ENCODE peak calls at places on chromosomes 16 and 17, in four cellular contexts. One of them, this sample, is unnamed.

GRCh38 chr16:28317040-28317880 is 24.9 kb downstream of the SBK1 start:
- DNase-seq in HEK293T: peak
- DNase-seq in ACHN: peak
- DNase-seq in ecto neural progenitor cell: peak
- DNase-seq in this sample: peak

GRCh38 chr17:80847506-80848230 is 144.0 kb upstream of the CHMP6 start:
- DNase-seq in ACHN: no peak
- DNase-seq in ecto neural progenitor cell: no peak
- DNase-seq in HEK293T: no peak
- DNase-seq in this sample: no peak

GRCh38 chr17:21263351-21263750 is 10.1 kb upstream of the NATD1 start:
- DNase-seq in ecto neural progenitor cell: no peak
- DNase-seq in ACHN: peak
- DNase-seq in HEK293T: no peak
- DNase-seq in this sample: peak

GRCh38 chr17:35171834-35172233 is 22.4 kb downstream of the SLC35G3 start:
- DNase-seq in ACHN: no peak
- DNase-seq in HEK293T: no peak
- DNase-seq in ecto neural progenitor cell: no peak
- DNase-seq in this sample: no peak

GRCh38 chr16:8822403-8822802 is 24.8 kb downstream of the PMM2 start:
- DNase-seq in HEK293T: no peak
- DNase-seq in ACHN: no peak
- DNase-seq in ecto neural progenitor cell: no peak
- DNase-seq in this sample: no peak

GRCh38 chr17:28033972-28034714 is 8.3 kb upstream of the NLK start:
- DNase-seq in ACHN: peak
- DNase-seq in HEK293T: no peak
- DNase-seq in ecto neural progenitor cell: no peak
- DNase-seq in this sample: peak

GRCh38 chr17:28230011-28230410 is 89.0 kb upstream of the TMEM97 start:
- DNase-seq in ACHN: no peak
- DNase-seq in ecto neural progenitor cell: no peak
- DNase-seq in HEK293T: no peak
- DNase-seq in this sample: peak

GRCh38 chr16:15494231-15494630 is 59.8 kb downstream of the BMERB1 start:
- DNase-seq in HEK293T: no peak
- DNase-seq in ecto neural progenitor cell: no peak
- DNase-seq in ACHN: no peak
- DNase-seq in this sample: peak

GRCh38 chr16:7185689-7186088 is 147.0 kb upstream of the RBFOX1 start:
- DNase-seq in HEK293T: no peak
- DNase-seq in ecto neural progenitor cell: no peak
- DNase-seq in ACHN: peak
- DNase-seq in this sample: peak

GRCh38 chr17:35907266-35907637 is 23.3 kb downstream of the RDM1 start:
- DNase-seq in ACHN: no peak
- DNase-seq in HEK293T: no peak
- DNase-seq in ecto neural progenitor cell: no peak
- DNase-seq in this sample: no peak

GRCh38 chr17:81911277-81911961 is at the start of gene PCYT2:
- DNase-seq in ecto neural progenitor cell: peak
- DNase-seq in HEK293T: peak
- DNase-seq in ACHN: peak
- DNase-seq in this sample: peak

GRCh38 chr16:15037003-15037402 is 18.9 kb downstream of the NTAN1 start:
- DNase-seq in HEK293T: no peak
- DNase-seq in ACHN: no peak
- DNase-seq in ecto neural progenitor cell: no peak
- DNase-seq in this sample: no peak

GRCh38 chr16:4323071-4323844 is 7.4 kb downstream of the GLIS2 start:
- DNase-seq in ecto neural progenitor cell: no peak
- DNase-seq in HEK293T: no peak
- DNase-seq in ACHN: no peak
- DNase-seq in this sample: peak

GRCh38 chr16:50581830-50582229 is 33.6 kb downstream of the NKD1 start:
- DNase-seq in ACHN: no peak
- DNase-seq in HEK293T: no peak
- DNase-seq in ecto neural progenitor cell: no peak
- DNase-seq in this sample: no peak

GRCh38 chr17:7969434-7969833 is 33.0 kb upstream of the GUCY2D start:
- DNase-seq in ecto neural progenitor cell: no peak
- DNase-seq in ACHN: no peak
- DNase-seq in HEK293T: no peak
- DNase-seq in this sample: no peak

GRCh38 chr16:88306411-88306810 is 76.3 kb upstream of the ZNF469 start:
- DNase-seq in ecto neural progenitor cell: no peak
- DNase-seq in ACHN: no peak
- DNase-seq in HEK293T: no peak
- DNase-seq in this sample: no peak

GRCh38 chr17:77365584-77366186 is 224.9 kb downstream of the SEC14L1 start:
- DNase-seq in ecto neural progenitor cell: no peak
- DNase-seq in HEK293T: no peak
- DNase-seq in ACHN: peak
- DNase-seq in this sample: peak

GRCh38 chr17:4074831-4075495 is 67.9 kb downstream of the ZZEF1 start:
- DNase-seq in HEK293T: peak
- DNase-seq in ACHN: peak
- DNase-seq in ecto neural progenitor cell: no peak
- DNase-seq in this sample: peak

This sample was measured in kidney tubule cell.